ENCODE peak calls at places on chromosomes 7 and 10, in ten cellular contexts. R is stimulated activated CD8-positive, alpha-beta memory T cell treated with anti-CD3 and anti-CD28 coated beads, Interleukin-15, amount 100 ng/mL, for 1 hour; N is caudate nucleus; D is ecto neural progenitor cell; P is tibial nerve; L is stimulated activated CD4-positive, alpha-beta T cell treated with anti-CD3 and anti-CD28 coated beads, TNF-alpha, amount 100 ng/mL, for 24 hours; B is MCF 10A; F is amygdala; Q is glutamatergic neuron; T is AG04450. V is an unnamed sample.

GRCh38 chr7:144818516-144818915 is 17.3 kb downstream of the TPK1 start:
- DNase-seq in L (peak; percentile 26), D (no peak), P (no peak), N (no peak), R (no peak), F (no peak), T (no peak), Q (no peak), B (peak; percentile 29), V (no peak)

GRCh38 chr10:114541081-114541833 is 116.8 kb downstream of the ABLIM1 start:
- DNase-seq in T (peak; percentile 80), D (no peak), Q (no peak), P (peak; percentile 82), B (peak; percentile 54), F (no peak), R (peak; percentile 37), N (no peak), L (peak; percentile 63), V (no peak)

GRCh38 chr7:106155027-106155426 is 42.9 kb upstream of the SYPL1 start:
- DNase-seq in L (no peak), P (no peak), D (no peak), R (no peak), B (no peak), N (no peak), Q (no peak), F (no peak), T (no peak), V (no peak)

GRCh38 chr10:124912487-124912886 is 29.4 kb upstream of the ZRANB1 start:
- DNase-seq in B (no peak), D (no peak), F (no peak), L (no peak), R (no peak), Q (no peak), P (no peak), T (no peak), N (no peak), V (no peak)

GRCh38 chr10:120436431-120437142 is 20.4 kb upstream of the PLPP4 start:
- DNase-seq in Q (no peak), L (no peak), T (no peak), R (no peak), P (no peak), D (no peak), F (no peak), N (no peak), B (no peak), V (no peak)

GRCh38 chr7:42770106-42770505 is 141.8 kb downstream of the C7orf25 start:
- DNase-seq in Q (no peak), L (no peak), P (no peak), R (no peak), B (peak; percentile 58), T (no peak), D (no peak), F (no peak), N (no peak), V (no peak)

GRCh38 chr7:1232103-1232466 is 587 bp upstream of the UNCX start:
- DNase-seq in L (no peak), P (no peak), R (no peak), N (no peak), B (no peak), D (no peak), F (no peak), Q (no peak), T (no peak), V (no peak)

GRCh38 chr7:73730485-73730884 is 8.1 kb downstream of the ABHD11 start:
- DNase-seq in L (no peak), T (no peak), R (no peak), D (no peak), B (no peak), N (no peak), Q (no peak), F (no peak), P (no peak), V (no peak)

GRCh38 chr7:151079199-151079910 is 1.3 kb downstream of the FASTK start:
- DNase-seq in L (no peak), F (no peak), D (no peak), N (no peak), P (no peak), R (no peak), Q (no peak), B (no peak), T (no peak), V (no peak)

GRCh38 chr7:137097111-137097510 is 228.7 kb downstream of the CHRM2 start:
- DNase-seq in B (no peak), P (no peak), F (no peak), L (no peak), Q (no peak), T (no peak), R (no peak), D (no peak), N (no peak), V (no peak)